ENCODE peak calls at places on chromosome 18, in four cellular contexts. E, D, Z and C are unnamed samples.

GRCh38 chr18:77131652-77132368 is 773 bp downstream of the MBP start:
- DNase-seq in E (peak), D (no peak), Z (peak), C (peak)

GRCh38 chr18:7291046-7291445 is 60.2 kb downstream of the LRRC30 start:
- DNase-seq in E (no peak), D (no peak), Z (no peak), C (no peak)

GRCh38 chr18:10475633-10476388 is 21.4 kb downstream of the APCDD1 start:
- DNase-seq in E (no peak), D (no peak), Z (no peak), C (no peak)

GRCh38 chr18:10834128-10834815 is 308.4 kb downstream of the NAPG start:
- DNase-seq in E (no peak), D (no peak), Z (no peak), C (no peak)

GRCh38 chr18:13300029-13300428 is 81.5 kb downstream of the LDLRAD4 start:
- DNase-seq in E (no peak), D (no peak), Z (no peak), C (no peak)

GRCh38 chr18:34370704-34371405 is 146.1 kb upstream of the NOL4 start:
- DNase-seq in E (no peak), D (no peak), Z (no peak), C (no peak)

GRCh38 chr18:32026491-32027086 is 8.0 kb downstream of the RNF125 start:
- DNase-seq in E (no peak), D (no peak), Z (no peak), C (no peak)

GRCh38 chr18:59820663-59821062 is 79.1 kb upstream of the PMAIP1 start:
- DNase-seq in E (no peak), D (no peak), Z (peak), C (peak)

GRCh38 chr18:37570336-37570930 is 4.8 kb upstream of the CELF4 start:
- DNase-seq in E (no peak), D (no peak), Z (no peak), C (no peak)

GRCh38 chr18:70373062-70373519 is 84.2 kb downstream of the SOCS6 start:
- DNase-seq in E (peak), D (peak), Z (peak), C (peak)

GRCh38 chr18:59787998-59788875 is 91.0 kb upstream of the CCBE1 start:
- DNase-seq in E (peak), D (peak), Z (peak), C (peak)

GRCh38 chr18:58554404-58554803 is 74.5 kb downstream of the ALPK2 start:
- DNase-seq in E (no peak), D (no peak), Z (no peak), C (no peak)

GRCh38 chr18:24515721-24516120 is 55.3 kb downstream of the HRH4 start:
- DNase-seq in E (no peak), D (no peak), Z (no peak), C (no peak)

GRCh38 chr18:75132931-75133525 is 75.9 kb downstream of the PTGR3 start:
- DNase-seq in E (no peak), D (no peak), Z (no peak), C (no peak)

GRCh38 chr18:9792565-9793226 is 84.6 kb downstream of the RAB31 start:
- DNase-seq in E (no peak), D (no peak), Z (no peak), C (no peak)

GRCh38 chr18:63949068-63949737 is at the start of gene HMSD:
- DNase-seq in E (no peak), D (peak), Z (peak), C (peak)
- TF ChIP-seq CTCF in E (peak), D (peak), Z (peak), C (peak)

GRCh38 chr18:56709463-56709862 is 58.3 kb downstream of the WDR7 start:
- DNase-seq in E (peak), D (peak), Z (peak), C (peak)
- TF ChIP-seq CTCF in E (peak), D (peak), Z (peak), C (no peak)

DNA sequence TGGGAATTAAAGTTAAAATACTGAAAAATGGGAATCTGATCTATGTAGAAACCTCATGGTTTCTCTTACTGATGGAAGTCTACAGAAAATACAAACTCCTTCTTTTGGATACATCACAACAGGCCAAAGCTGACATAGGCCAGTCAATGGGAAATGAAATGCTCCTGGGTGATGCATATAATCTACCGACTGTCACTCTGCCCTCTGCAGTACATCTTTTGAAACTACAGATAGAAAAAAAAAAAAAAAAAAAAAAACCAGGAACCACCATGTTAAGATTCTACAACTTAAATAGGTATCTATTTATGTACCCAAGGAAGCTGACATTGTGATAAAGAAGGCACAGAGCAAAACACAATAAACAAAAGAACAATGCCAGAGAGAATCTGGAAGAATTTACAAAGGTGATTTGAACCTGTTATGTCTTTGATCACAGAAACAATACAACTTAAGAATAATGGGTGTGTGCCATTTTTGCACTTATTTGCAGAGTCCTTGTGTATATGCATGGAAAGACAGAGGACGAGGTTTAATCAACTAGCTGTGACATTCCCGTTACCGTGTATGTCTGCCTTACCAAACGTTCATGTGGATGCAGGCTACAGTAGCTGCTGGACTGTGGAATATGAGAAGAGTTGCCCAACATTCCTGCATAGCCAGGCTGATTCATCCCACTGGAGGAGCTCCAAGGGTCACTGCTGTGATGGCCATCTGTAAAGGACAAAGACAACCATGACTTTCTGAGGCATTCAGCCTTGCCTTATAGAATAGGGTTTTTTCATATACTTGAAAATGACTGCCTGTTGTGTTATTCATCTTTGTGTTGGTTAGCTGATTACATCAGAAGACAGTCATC is 312.7 kb downstream of the TCF4 start:
- DNase-seq in E (peak), D (peak), Z (peak), C (peak)
- TF ChIP-seq CTCF in E (peak), D (peak), Z (peak), C (peak)

GRCh38 chr18:45806226-45806625 is 19.2 kb upstream of the SIGLEC15 start:
- DNase-seq in E (peak), D (peak), Z (peak), C (peak)

GRCh38 chr18:45802814-45803492 is 22.5 kb upstream of the SIGLEC15 start:
- DNase-seq in E (peak), D (peak), Z (peak), C (peak)

GRCh38 chr18:45805551-45805950 is 19.9 kb upstream of the SIGLEC15 start:
- DNase-seq in E (peak), D (no peak), Z (peak), C (peak)

GRCh38 chr18:45801396-45802004 is 24.0 kb upstream of the SIGLEC15 start:
- DNase-seq in E (no peak), D (no peak), Z (no peak), C (no peak)
- TF ChIP-seq CTCF in E (no peak), D (no peak), Z (peak), C (no peak)

GRCh38 chr18:42030586-42031182 is 75.7 kb downstream of the PIK3C3 start:
- DNase-seq in E (peak), D (peak), Z (peak), C (no peak)
- TF ChIP-seq CTCF in E (peak), D (peak), Z (peak), C (peak)

GRCh38 chr18:26104037-26104436 is 13.6 kb upstream of the SS18 start:
- DNase-seq in E (no peak), D (no peak), Z (no peak), C (no peak)

GRCh38 chr18:26103579-26103978 is 13.2 kb upstream of the SS18 start:
- DNase-seq in E (no peak), D (no peak), Z (peak), C (no peak)
- TF ChIP-seq CTCF in E (no peak), D (no peak), Z (no peak), C (no peak)

GRCh38 chr18:3447035-3447894 is 2.7 kb upstream of the TGIF1 start:
- DNase-seq in E (peak), D (peak), Z (peak), C (peak)

GRCh38 chr18:3450358-3451107 is 561 bp downstream of the TGIF1 start:
- DNase-seq in E (peak), D (peak), Z (peak), C (peak)

GRCh38 chr18:3449702-3450357 is at the start of gene TGIF1:
- DNase-seq in E (peak), D (peak), Z (peak), C (peak)

GRCh38 chr18:3448845-3449701 is 899 bp upstream of the TGIF1 start:
- DNase-seq in E (peak), D (peak), Z (peak), C (peak)

GRCh38 chr18:3447895-3448844 is 1.8 kb upstream of the TGIF1 start:
- DNase-seq in E (peak), D (peak), Z (peak), C (peak)
- TF ChIP-seq CTCF in E (peak), D (peak), Z (no peak), C (no peak)